ENCODE peak calls at places on chromosome 19, in four cellular contexts. F, B, K and Q are unnamed samples.
A peak's percentile ranks its signal among the peaks of the same experiment; 100 is the strongest.

GRCh38 chr19:41940443-41941409 is 12.5 kb upstream of the ERFL start:
- DNase-seq in K (no peak), F (no peak), B (peak; percentile 35), Q (no peak)

GRCh38 chr19:45162464-45163143 is 1.8 kb upstream of the NKPD1 start:
- DNase-seq in F (no peak), B (no peak), K (no peak), Q (no peak)

GRCh38 chr19:8482696-8483095 is 19.7 kb downstream of the PRAM1 start:
- DNase-seq in K (no peak), F (no peak), B (no peak), Q (no peak)

GRCh38 chr19:45804140-45804958 is 10.8 kb downstream of the RSPH6A start:
- DNase-seq in F (no peak), K (no peak), B (no peak), Q (no peak)

GRCh38 chr19:41597600-41598041 is 21.7 kb downstream of the CEACAM21 start:
- DNase-seq in B (peak; percentile 82), F (peak; percentile 55), K (peak; percentile 45), Q (peak; percentile 85)

GRCh38 chr19:42421591-42422031 is 5.6 kb downstream of the LIPE start:
- DNase-seq in F (no peak), K (no peak), B (no peak), Q (no peak)

GRCh38 chr19:45211751-45212381 is 33.3 kb downstream of the BLOC1S3 start:
- DNase-seq in F (no peak), B (no peak), K (no peak), Q (no peak)

GRCh38 chr19:18173572-18174294 is at the start of gene IFI30:
- DNase-seq in K (peak; percentile 79), B (peak; percentile 95), F (no peak), Q (peak; percentile 68)

GRCh38 chr19:35859414-35859813 is 2.7 kb downstream of the KIRREL2 start:
- DNase-seq in F (no peak), B (no peak), K (no peak), Q (no peak)

GRCh38 chr19:19662866-19663291 is 597 bp downstream of the ATP13A1 start:
- DNase-seq in F (peak; percentile 4), K (no peak), B (no peak), Q (no peak)

GRCh38 chr19:3683866-3684816 is 16.1 kb downstream of the PIP5K1C start:
- DNase-seq in B (peak; percentile 86), F (peak; percentile 31), K (no peak), Q (no peak)

GRCh38 chr19:53809518-53810186 is 14.5 kb downstream of the NLRP12 start:
- DNase-seq in K (no peak), B (peak; percentile 53), F (no peak), Q (peak; percentile 64)

GRCh38 chr19:17557461-17557860 is 2.0 kb downstream of the COLGALT1 start:
- DNase-seq in K (no peak), B (no peak), F (no peak), Q (no peak)

GRCh38 chr19:3669616-3670257 is 30.5 kb downstream of the PIP5K1C start:
- DNase-seq in K (no peak), F (no peak), B (no peak), Q (no peak)

GRCh38 chr19:58328999-58329398 is 2.2 kb downstream of the ZSCAN22 start:
- DNase-seq in F (no peak), B (peak; percentile 25), K (no peak), Q (peak; percentile 44)

GRCh38 chr19:45172173-45172572 is 5.9 kb downstream of the TRAPPC6A start:
- DNase-seq in K (no peak), F (no peak), B (no peak), Q (no peak)

GRCh38 chr19:14072535-14073231 is at the start of gene MISP3:
- DNase-seq in F (no peak), K (no peak), B (peak; percentile 68), Q (peak; percentile 49)

GRCh38 chr19:15276620-15277019 is 44.4 kb upstream of the EPHX3 start:
- DNase-seq in K (no peak), B (no peak), F (no peak), Q (no peak)

GRCh38 chr19:541699-542098 is 2.2 kb upstream of the GZMM start:
- DNase-seq in F (no peak), B (no peak), K (no peak), Q (no peak)

GRCh38 chr19:539429-540030 is 4.3 kb upstream of the GZMM start:
- DNase-seq in B (peak; percentile 9), K (no peak), F (no peak), Q (no peak)

GRCh38 chr19:540867-541637 is 2.8 kb upstream of the GZMM start:
- DNase-seq in B (no peak), F (no peak), K (no peak), Q (no peak)

GRCh38 chr19:543912-544608 is at the start of gene GZMM:
- DNase-seq in F (no peak), K (no peak), B (peak; percentile 69), Q (no peak)

DNA sequence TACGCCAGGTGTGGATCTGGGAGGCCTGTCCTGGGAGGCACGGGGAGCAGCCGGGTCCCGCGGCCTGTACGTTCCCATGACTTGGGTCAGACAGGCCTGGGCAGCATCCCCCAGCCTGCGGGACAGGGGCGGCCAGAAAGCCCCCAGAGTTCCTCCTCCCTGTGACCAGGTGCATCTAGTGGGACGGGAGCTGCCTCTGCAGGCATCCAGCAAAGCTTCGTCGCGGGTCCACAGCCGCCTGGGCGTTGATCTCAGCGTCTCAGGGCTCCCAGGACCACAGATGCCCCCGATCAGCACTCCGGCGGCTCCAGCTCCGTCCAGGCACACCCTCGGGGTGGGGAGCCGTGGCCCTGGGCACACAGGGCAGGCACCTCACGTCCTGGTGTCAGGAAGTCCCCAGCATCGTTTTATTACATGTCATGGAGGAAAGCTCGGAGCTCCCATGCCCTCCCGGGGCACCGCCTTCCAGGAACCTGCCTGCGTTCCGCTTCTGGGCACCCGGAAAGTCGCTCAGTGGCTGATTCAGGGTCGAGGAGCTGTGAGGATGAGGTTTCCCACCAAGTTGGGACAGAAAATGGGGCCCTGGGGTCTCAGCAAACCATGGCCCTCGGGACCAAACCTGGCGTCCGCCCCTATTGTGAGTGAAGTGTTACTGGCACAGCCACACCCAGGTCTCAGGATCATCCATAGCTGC is 1.5 kb upstream of the GZMM start:
- DNase-seq in K (no peak), F (no peak), B (no peak), Q (no peak)
- TF ChIP-seq ELK1 in K (no peak), F (no peak), B (no peak), Q (no peak)

GRCh38 chr19:11499327-11499726 is 6.3 kb downstream of the ZNF653 start:
- DNase-seq in K (no peak), B (no peak), F (no peak), Q (no peak)
- TF ChIP-seq ELK1 in K (no peak), B (no peak), F (no peak), Q (no peak)

DNA sequence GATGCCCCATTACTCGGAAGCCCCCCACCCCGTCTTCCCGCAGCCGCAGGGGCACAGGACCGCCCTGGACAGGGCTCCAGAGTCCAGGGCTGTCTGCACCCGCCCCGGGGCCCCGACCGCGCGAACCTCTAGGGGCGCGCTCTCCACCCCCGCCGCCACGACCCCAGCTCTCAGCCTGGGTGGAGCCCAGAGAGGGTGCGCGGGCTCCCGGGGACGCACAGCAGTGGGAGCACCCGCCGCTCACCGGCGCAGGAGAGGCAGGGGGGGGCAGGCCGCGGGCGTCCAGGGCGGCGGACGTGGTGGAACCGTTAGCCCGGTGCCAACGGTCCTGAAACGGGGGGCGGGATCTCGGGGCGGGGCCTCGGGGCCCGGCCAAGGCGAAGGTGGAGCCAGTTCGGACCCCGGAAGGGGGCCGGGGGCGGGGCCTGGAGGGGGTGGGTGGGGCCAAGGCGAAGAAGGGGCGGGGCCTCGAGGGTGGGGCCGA is at the start of gene ATP8B3:
- DNase-seq in B (peak; percentile 98), F (no peak), K (no peak), Q (peak; percentile 56)
- TF ChIP-seq ELK1 in B (no peak), F (no peak), K (no peak), Q (no peak)

DNA sequence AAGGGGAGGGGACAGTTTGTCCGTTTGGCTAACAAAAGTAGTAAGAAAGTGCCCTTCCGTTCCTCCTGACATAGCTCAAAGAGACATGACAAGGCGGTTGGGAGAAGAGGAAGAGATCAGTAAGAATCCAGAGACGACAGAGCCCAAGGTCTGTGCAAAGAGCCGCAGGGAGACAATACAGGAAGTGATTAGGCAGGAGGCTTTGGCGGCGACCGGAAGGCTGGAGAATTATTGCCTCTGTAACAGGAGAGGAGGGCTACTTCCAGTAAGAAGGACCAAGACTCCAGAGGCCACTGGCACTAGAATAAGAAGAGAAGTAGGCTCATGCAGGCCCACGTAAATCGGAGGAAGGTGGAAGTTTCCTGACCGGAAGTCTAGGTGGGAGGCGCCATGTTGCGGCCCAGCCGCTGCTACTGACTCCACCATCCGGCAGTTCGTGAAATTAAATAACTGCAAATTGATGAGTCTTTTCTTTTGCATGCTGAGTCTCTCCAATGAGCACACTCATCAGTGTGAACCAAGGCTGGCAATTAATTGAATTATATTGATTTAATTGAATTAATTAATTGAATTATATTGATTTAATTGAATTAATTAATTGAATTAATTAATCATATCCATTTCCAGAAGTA is 9.9 kb downstream of the RFX2 start:
- DNase-seq in B (peak; percentile 41), F (no peak), K (no peak), Q (no peak)
- TF ChIP-seq ELK1 in B (no peak), F (no peak), K (no peak), Q (no peak)

GRCh38 chr19:10868872-10869547 is 2.3 kb upstream of the CARM1 start:
- DNase-seq in K (no peak), F (no peak), B (no peak), Q (no peak)

GRCh38 chr19:10863107-10863700 is 8.1 kb upstream of the CARM1 start:
- DNase-seq in B (peak; percentile 19), K (no peak), F (no peak), Q (no peak)

GRCh38 chr19:10864538-10864899 is 6.8 kb upstream of the CARM1 start:
- DNase-seq in F (peak; percentile 68), K (no peak), B (peak; percentile 85), Q (peak; percentile 65)

GRCh38 chr19:10862561-10863106 is 8.7 kb upstream of the CARM1 start:
- DNase-seq in K (no peak), F (no peak), B (peak; percentile 42), Q (no peak)

DNA sequence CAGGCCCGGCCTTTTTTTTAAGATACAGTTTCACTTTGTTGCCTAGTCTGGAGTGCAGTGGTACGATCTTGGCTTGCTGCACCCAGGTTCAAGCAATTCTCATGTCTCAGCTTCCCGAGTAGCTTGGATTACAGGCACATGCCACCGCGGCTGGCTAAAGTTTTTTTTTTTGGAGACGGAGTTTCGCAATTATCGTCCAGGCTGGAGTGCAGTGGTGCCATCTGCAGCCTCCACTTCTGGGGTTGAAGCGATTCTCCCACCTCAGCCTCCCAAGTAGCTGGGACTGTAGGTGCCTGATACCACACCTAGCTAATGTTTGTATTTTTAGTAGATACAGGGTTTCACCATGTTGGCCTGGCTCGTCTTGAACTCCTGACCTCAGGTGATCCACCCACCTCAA is 4.9 kb upstream of the CARM1 start:
- DNase-seq in B (no peak), K (no peak), F (no peak), Q (no peak)
- TF ChIP-seq ELK1 in B (no peak), K (no peak), F (no peak), Q (no peak)

GRCh38 chr19:28553005-28553404 is 659.9 kb downstream of the UQCRFS1 start:
- DNase-seq in K (no peak), B (peak; percentile 45), F (no peak), Q (no peak)
- TF ChIP-seq ELK1 in K (no peak), B (no peak), F (no peak), Q (no peak)